ENCODE peak calls at places on chromosomes 6 and 20, in six cellular contexts. I is BJ, Y is HepG2, Q is esophagus squamous epithelium, R is vagina, K is tibial nerve. N is an unnamed sample. For H3K36me3, the result is how much of the 10 kb centered on the place peaks cover.

GRCh38 chr6:79544939-79545450 is 7.8 kb upstream of the LCA5 start:
- DNase-seq in Y (peak), K (no peak), I (peak), R (no peak), Q (no peak), N (peak)

GRCh38 chr6:164037165-164037564 is 622.6 kb downstream of the QKI start:
- DNase-seq in I (no peak), Q (no peak), K (no peak), R (no peak), Y (no peak), N (no peak)

GRCh38 chr6:162538643-162539064 is 188.9 kb downstream of the PRKN start:
- DNase-seq in R (no peak), Q (no peak), K (no peak), I (no peak), Y (no peak), N (no peak)

GRCh38 chr6:55916188-55916587 is 40.8 kb upstream of the BMP5 start:
- DNase-seq in R (no peak), I (no peak), K (no peak), Y (no peak), Q (no peak), N (no peak)

GRCh38 chr20:19419420-19419819 is 207.0 kb downstream of the SLC24A3 start:
- DNase-seq in I (no peak), Y (no peak), Q (no peak), K (no peak), R (no peak), N (no peak)

GRCh38 chr6:167047554-167047953 is 48.4 kb downstream of the CEP43 start:
- DNase-seq in K (no peak), I (no peak), Q (no peak), R (no peak), Y (no peak), N (no peak)

GRCh38 chr20:63740501-63741353 is 1.2 kb downstream of the SLC2A4RG start:
- DNase-seq in K (peak), Y (peak), Q (no peak), I (peak), R (no peak), N (peak)

GRCh38 chr6:33208089-33208967 is at the start of gene RING1:
- DNase-seq in R (no peak), I (no peak), Y (peak), Q (no peak), K (peak), N (peak)

GRCh38 chr20:24164360-24164759 is 175.8 kb upstream of the GGTLC1 start:
- DNase-seq in I (no peak), Y (peak), K (no peak), R (no peak), Q (no peak), N (no peak)

GRCh38 chr20:13648872-13649271 is 10.1 kb upstream of the TASP1 start:
- DNase-seq in R (no peak), K (no peak), I (no peak), Q (no peak), Y (no peak), N (no peak)
- H3K36me3 ChIP-seq in R (under half), K (under half), I (under half), Q (under half), Y (under half), N (under half)

GRCh38 chr6:169250660-169251059 is 3.0 kb downstream of the THBS2 start:
- DNase-seq in Q (no peak), I (peak), R (no peak), K (no peak), Y (no peak), N (no peak)
- H3K4me3 ChIP-seq in Q (peak), I (peak), R (peak), K (peak), Y (no peak), N (no peak)

GRCh38 chr20:45235995-45236394 is 14.8 kb downstream of the SEMG2 start:
- DNase-seq in Y (no peak), I (no peak), Q (no peak), R (no peak), K (no peak), N (no peak)
- TF ChIP-seq CTCF in Y (peak), I (peak), Q (peak), R (no peak), K (no peak), N (no peak)

GRCh38 chr20:6053776-6054688 is at the start of gene LRRN4:
- DNase-seq in R (no peak), I (no peak), Q (no peak), K (no peak), Y (peak), N (no peak)
- H3K36me3 ChIP-seq in R (under half), I (under half), Q (under half), K (under half), Y (under half), N (under half)

GRCh38 chr6:122778961-122779671 is 400 bp upstream of the FABP7 start:
- DNase-seq in I (no peak), Y (no peak), R (no peak), K (no peak), Q (no peak), N (no peak)
- H3K4me3 ChIP-seq in I (no peak), Y (no peak), R (no peak), K (no peak), Q (no peak), N (no peak)

GRCh38 chr20:59940129-59940955 is at the start of the genes FAM217B and PPP1R3D:
- DNase-seq in Y (peak), I (peak), K (peak), Q (peak), R (no peak), N (peak)
- TF ChIP-seq CTCF in Y (peak), I (peak), K (peak), Q (no peak), R (no peak), N (no peak)

GRCh38 chr20:17859616-17860232 is 108.9 kb downstream of the SNX5 start:
- DNase-seq in Q (no peak), I (no peak), Y (no peak), K (no peak), R (no peak), N (peak)

GRCh38 chr20:17862171-17862570 is 106.4 kb downstream of the SNX5 start:
- DNase-seq in Q (no peak), K (no peak), I (no peak), R (no peak), Y (no peak), N (no peak)

GRCh38 chr20:17859002-17859615 is 109.5 kb downstream of the SNX5 start:
- DNase-seq in R (no peak), Y (peak), Q (no peak), K (no peak), I (no peak), N (peak)

GRCh38 chr20:17858450-17859001 is 110.1 kb downstream of the SNX5 start:
- DNase-seq in R (no peak), I (no peak), Y (no peak), Q (no peak), K (no peak), N (no peak)

GRCh38 chr20:17860306-17861197 is 108.0 kb downstream of the SNX5 start:
- DNase-seq in Y (no peak), Q (no peak), R (no peak), K (no peak), I (no peak), N (no peak)
- H3K36me3 ChIP-seq in Y (under half), Q (under half), R (under half), K (under half), I (under half), N (under half)

GRCh38 chr20:44174996-44175766 is 11.8 kb downstream of the JPH2 start:
- DNase-seq in K (no peak), R (no peak), Q (no peak), I (no peak), Y (no peak), N (no peak)
- H3K4me3 ChIP-seq in K (no peak), R (no peak), Q (no peak), I (no peak), Y (no peak), N (no peak)

DNA sequence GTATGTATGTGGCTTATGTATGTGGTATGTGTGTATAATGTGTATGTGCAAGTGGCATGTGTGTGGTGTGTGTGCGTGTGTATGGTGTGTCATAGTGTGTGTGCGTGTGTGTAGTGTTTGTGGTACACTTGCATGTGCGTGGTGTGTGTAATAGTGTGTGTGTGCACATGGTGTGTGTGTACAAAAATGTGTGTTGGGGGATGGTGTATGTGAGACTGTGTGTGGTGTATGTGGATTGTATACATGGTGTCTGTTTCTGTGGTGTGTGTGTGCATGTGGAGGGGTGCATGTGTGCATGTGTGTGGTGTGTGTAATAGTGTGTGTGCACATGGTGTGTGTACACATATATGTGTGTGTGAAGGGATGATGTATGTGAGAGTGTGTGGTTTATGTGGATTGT is 21.5 kb downstream of the MAFB start:
- DNase-seq in R (no peak), I (no peak), K (no peak), Y (no peak), Q (no peak), N (no peak)
- TF ChIP-seq CTCF in R (no peak), I (no peak), K (no peak), Y (no peak), Q (no peak), N (no peak)